ENCODE peak calls at places on chromosomes 1 and 21, in six cellular contexts. I is HFF-Myc, S is dorsolateral prefrontal cortex, D is WTC11, R is lower lobe of right lung, C is AG10803. V is an unnamed sample.

GRCh38 chr1:210231846-210232523 is 611 bp upstream of the SERTAD4 start:
- DNase-seq in I (peak), S (no peak), D (no peak), R (no peak), C (peak), V (no peak)

GRCh38 chr1:231594123-231594522 is 32.5 kb upstream of the DISC1 start:
- DNase-seq in I (no peak), S (no peak), D (no peak), R (no peak), C (no peak), V (no peak)

GRCh38 chr1:210697185-210697584 is 368.5 kb downstream of the HHAT start:
- DNase-seq in I (no peak), S (no peak), D (no peak), R (no peak), C (no peak), V (no peak)

GRCh38 chr1:10634075-10634427 is 159.3 kb downstream of the PEX14 start:
- DNase-seq in I (no peak), S (no peak), D (no peak), R (no peak), C (no peak), V (no peak)

GRCh38 chr1:43058545-43059360 is 100.1 kb upstream of the SLC2A1 start:
- DNase-seq in I (no peak), S (no peak), D (peak), R (no peak), C (peak), V (no peak)

GRCh38 chr1:29459551-29459945 is 223.2 kb downstream of the PTPRU start:
- DNase-seq in I (no peak), S (no peak), D (no peak), R (no peak), C (no peak), V (no peak)

GRCh38 chr1:114502080-114502479 is 8.9 kb downstream of the TRIM33 start:
- DNase-seq in I (no peak), S (no peak), D (no peak), R (no peak), C (no peak), V (no peak)

GRCh38 chr1:112769611-112770010 is 54.5 kb upstream of the PPM1J start:
- DNase-seq in I (no peak), S (no peak), D (no peak), R (no peak), C (no peak), V (no peak)

GRCh38 chr1:109282952-109283747 is at the start of gene PSRC1:
- DNase-seq in I (peak), S (peak), D (peak), R (peak), C (peak), V (peak)

GRCh38 chr1:214702561-214702960 is 99.6 kb downstream of the CENPF start:
- DNase-seq in I (no peak), S (no peak), D (no peak), R (no peak), C (peak), V (no peak)
- TF ChIP-seq CTCF in I (no peak), S (no peak), D (no peak), R (no peak), C (no peak), V (no peak)

DNA sequence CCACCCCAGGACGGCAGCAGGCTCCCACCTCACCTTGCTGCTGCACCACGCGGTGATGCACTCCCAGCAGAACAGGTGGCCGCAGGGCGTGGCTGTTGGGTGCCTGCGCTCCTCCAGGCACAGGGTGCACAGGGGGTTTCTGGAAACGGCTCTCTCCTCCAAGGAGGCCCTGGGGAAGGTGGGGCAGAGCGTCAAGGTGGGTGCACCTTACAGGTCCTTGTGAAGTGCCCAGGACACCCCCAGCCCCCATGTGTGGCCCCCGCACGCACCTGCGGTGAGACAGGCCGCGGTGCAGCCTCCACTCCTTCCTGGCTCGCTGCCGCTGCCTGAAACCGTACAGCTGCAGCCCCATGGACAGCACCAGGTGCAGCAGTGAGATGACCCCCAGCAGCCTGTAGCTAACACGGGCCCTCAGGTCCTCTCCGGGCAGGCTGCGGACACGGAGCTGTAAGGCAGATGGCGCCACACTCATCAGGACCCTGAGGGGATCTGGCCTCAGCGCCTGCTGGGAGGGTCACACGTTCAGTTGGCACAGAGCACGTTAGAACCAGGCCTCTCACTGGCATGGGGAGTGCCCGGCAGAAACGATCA is 5.8 kb downstream of the PEX10 start:
- DNase-seq in I (no peak), S (no peak), D (peak), R (no peak), C (no peak), V (no peak)
- TF ChIP-seq CTCF in I (no peak), S (no peak), D (no peak), R (no peak), C (peak), V (peak)

GRCh38 chr1:189220750-189221149 is 1256.9 kb downstream of the BRINP3 start:
- DNase-seq in I (no peak), S (no peak), D (no peak), R (no peak), C (no peak), V (no peak)
- TF ChIP-seq CTCF in I (no peak), S (no peak), D (no peak), R (no peak), C (no peak), V (peak)

DNA sequence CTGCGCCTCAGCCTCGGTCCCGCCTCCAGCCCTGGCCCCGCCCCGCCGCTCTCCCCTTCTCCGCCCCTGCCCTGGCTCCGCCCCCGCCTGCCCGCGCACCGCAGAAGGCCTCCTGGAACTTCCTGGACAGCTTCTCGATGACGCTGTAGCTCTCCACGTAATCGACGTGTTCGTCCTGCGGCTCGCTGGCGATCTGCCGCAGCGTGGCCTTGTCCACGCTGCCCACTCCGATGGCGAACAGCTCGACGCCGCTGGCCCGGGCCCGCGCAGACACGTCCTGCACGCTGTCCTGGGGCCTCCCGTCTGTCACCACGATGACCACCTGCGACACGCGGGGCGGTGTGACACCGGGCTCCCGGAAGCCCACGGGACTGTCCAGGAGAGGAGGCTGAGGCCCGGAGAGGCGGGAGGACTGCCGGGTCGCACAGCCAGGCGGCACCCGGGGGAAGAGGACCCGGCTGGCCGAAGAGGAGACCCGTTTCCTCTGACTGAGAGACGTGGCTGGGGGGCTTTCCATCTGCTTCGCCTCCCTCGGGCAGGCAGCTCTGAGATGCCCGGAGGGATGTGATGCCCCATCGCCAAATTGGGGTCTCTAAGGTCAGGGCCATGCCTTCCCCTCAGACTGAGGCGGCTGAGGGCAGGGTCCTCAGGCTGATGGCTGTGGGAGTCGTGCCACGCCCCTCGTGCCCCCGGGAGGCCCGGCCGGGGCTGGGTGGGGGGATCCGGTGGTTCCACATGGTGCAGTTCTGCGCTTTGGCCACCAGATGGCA is 4.6 kb downstream of the MATN1 start:
- DNase-seq in I (peak), S (peak), D (peak), R (peak), C (peak), V (peak)
- TF ChIP-seq CTCF in I (peak), S (peak), D (peak), R (peak), C (peak), V (peak)

GRCh38 chr1:198254521-198254920 is 97.7 kb downstream of the NEK7 start:
- DNase-seq in I (no peak), S (no peak), D (no peak), R (no peak), C (no peak), V (no peak)
- TF ChIP-seq CTCF in I (no peak), S (no peak), D (no peak), R (no peak), C (no peak), V (peak)

DNA sequence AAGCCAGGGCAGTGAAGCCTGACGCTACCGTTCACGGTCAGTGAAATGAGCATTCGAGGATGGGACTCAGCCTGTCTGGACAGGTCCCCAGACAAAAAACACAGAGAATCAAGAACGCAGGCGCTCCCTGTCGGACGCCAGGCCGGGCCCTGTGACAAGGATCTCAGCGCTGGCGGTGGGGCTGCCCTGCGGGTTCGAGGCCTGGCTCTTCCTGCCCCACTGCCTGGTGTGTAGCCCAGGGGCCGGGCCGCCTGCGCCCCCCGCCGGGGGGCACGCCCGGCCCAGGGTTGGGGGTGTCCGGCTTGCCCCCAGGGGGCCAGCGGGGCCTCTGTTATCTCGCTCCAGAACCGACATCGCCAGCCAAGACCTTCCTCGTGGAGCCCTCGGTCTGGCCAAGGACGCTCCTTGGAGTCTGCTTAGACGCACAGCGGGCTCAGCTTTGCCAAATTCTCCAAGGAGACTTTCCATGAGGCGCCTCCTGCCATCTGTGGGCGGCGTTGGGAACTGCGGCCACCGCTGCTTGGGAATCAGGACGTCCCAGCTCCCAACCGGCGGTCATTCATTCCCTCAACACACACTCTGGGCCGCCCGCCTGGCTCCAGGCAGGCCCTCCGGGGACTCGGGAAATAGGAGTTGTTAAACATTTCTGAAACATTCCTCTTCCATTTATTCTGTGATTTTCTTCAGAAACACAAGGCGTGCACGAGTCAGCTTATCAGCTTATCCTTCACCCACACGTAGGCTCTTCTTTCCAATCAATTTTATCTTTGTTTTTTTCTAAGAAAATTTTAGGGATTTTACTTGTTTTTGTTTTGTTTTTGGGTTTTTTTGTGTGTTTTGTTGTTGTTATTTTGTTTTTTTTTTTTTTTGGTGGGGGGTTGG is 11.3 kb upstream of the RIPK4 start:
- DNase-seq in I (peak), S (peak), D (peak), R (peak), C (peak), V (peak)
- TF ChIP-seq CTCF in I (peak), S (peak), D (peak), R (peak), C (peak), V (peak)

V was measured in brain microvascular endothelial cell.